ENCODE peak calls at places on chromosomes 5 and 9, in six cellular contexts. One of them, this sample, is unnamed.

GRCh38 chr5:108919591-108920326 is 172.1 kb downstream of the FER start:
- DNase-seq in right atrium auricular region: no peak
- DNase-seq in HCT116: no peak
- DNase-seq in CD8-positive, alpha-beta T cell: no peak
- DNase-seq in OCI-LY7: peak; percentile 3
- DNase-seq in upper lobe of left lung: no peak
- DNase-seq in this sample: no peak

GRCh38 chr9:91562412-91562811 is 138.8 kb upstream of the NFIL3 start:
- DNase-seq in HCT116: no peak
- DNase-seq in OCI-LY7: no peak
- DNase-seq in right atrium auricular region: no peak
- DNase-seq in CD8-positive, alpha-beta T cell: no peak
- DNase-seq in upper lobe of left lung: no peak
- DNase-seq in this sample: no peak

GRCh38 chr5:72878854-72879253 is 62.4 kb downstream of the TNPO1 start:
- DNase-seq in upper lobe of left lung: no peak
- DNase-seq in HCT116: no peak
- DNase-seq in right atrium auricular region: no peak
- DNase-seq in CD8-positive, alpha-beta T cell: no peak
- DNase-seq in OCI-LY7: no peak
- DNase-seq in this sample: no peak

GRCh38 chr9:116060631-116061030 is 93.0 kb upstream of the PAPPA start:
- DNase-seq in OCI-LY7: no peak
- DNase-seq in right atrium auricular region: no peak
- DNase-seq in HCT116: no peak
- DNase-seq in upper lobe of left lung: no peak
- DNase-seq in CD8-positive, alpha-beta T cell: no peak
- DNase-seq in this sample: no peak

GRCh38 chr5:50663636-50664035 is 2.8 kb upstream of the PARP8 start:
- DNase-seq in upper lobe of left lung: peak; percentile 76
- DNase-seq in OCI-LY7: no peak
- DNase-seq in right atrium auricular region: no peak
- DNase-seq in CD8-positive, alpha-beta T cell: no peak
- DNase-seq in HCT116: no peak
- DNase-seq in this sample: no peak

GRCh38 chr9:137318565-137318964 is 16.5 kb upstream of the NRARP start:
- DNase-seq in HCT116: no peak
- DNase-seq in upper lobe of left lung: no peak
- DNase-seq in CD8-positive, alpha-beta T cell: no peak
- DNase-seq in OCI-LY7: no peak
- DNase-seq in right atrium auricular region: no peak
- DNase-seq in this sample: no peak

GRCh38 chr5:174735498-174736350 is 11.3 kb downstream of the MSX2 start:
- DNase-seq in upper lobe of left lung: no peak
- DNase-seq in right atrium auricular region: no peak
- DNase-seq in OCI-LY7: no peak
- DNase-seq in CD8-positive, alpha-beta T cell: no peak
- DNase-seq in HCT116: peak; percentile 45
- DNase-seq in this sample: no peak

GRCh38 chr9:26669641-26670040 is 223.0 kb downstream of the CAAP1 start:
- DNase-seq in HCT116: no peak
- DNase-seq in right atrium auricular region: no peak
- DNase-seq in CD8-positive, alpha-beta T cell: no peak
- DNase-seq in OCI-LY7: peak; percentile 12
- DNase-seq in upper lobe of left lung: no peak
- DNase-seq in this sample: no peak

GRCh38 chr5:161546463-161547301 is at the start of gene GABRB2:
- DNase-seq in OCI-LY7: peak; percentile 84
- DNase-seq in HCT116: no peak
- DNase-seq in right atrium auricular region: peak; percentile 72
- DNase-seq in upper lobe of left lung: peak; percentile 30
- DNase-seq in CD8-positive, alpha-beta T cell: no peak
- DNase-seq in this sample: peak; percentile 63

GRCh38 chr5:23208959-23209431 is 298.4 kb upstream of the PRDM9 start:
- DNase-seq in CD8-positive, alpha-beta T cell: no peak
- DNase-seq in HCT116: no peak
- DNase-seq in upper lobe of left lung: no peak
- DNase-seq in OCI-LY7: peak; percentile 42
- DNase-seq in right atrium auricular region: no peak
- DNase-seq in this sample: no peak

GRCh38 chr9:129473523-129474244 is 147.2 kb downstream of the C9orf50 start:
- DNase-seq in OCI-LY7: no peak
- DNase-seq in CD8-positive, alpha-beta T cell: no peak
- DNase-seq in upper lobe of left lung: no peak
- DNase-seq in HCT116: no peak
- DNase-seq in right atrium auricular region: peak; percentile 85
- DNase-seq in this sample: no peak

GRCh38 chr9:112241491-112241890 is 66.4 kb upstream of the SUSD1 start:
- DNase-seq in upper lobe of left lung: no peak
- DNase-seq in CD8-positive, alpha-beta T cell: no peak
- DNase-seq in OCI-LY7: no peak
- DNase-seq in right atrium auricular region: no peak
- DNase-seq in HCT116: no peak
- DNase-seq in this sample: no peak

GRCh38 chr5:77356740-77357139 is 135.4 kb downstream of the WDR41 start:
- DNase-seq in CD8-positive, alpha-beta T cell: no peak
- DNase-seq in HCT116: no peak
- DNase-seq in right atrium auricular region: no peak
- DNase-seq in OCI-LY7: no peak
- DNase-seq in upper lobe of left lung: no peak
- DNase-seq in this sample: no peak

GRCh38 chr5:136769900-136770684 is 404.7 kb upstream of the TRPC7 start:
- DNase-seq in OCI-LY7: peak; percentile 62
- DNase-seq in CD8-positive, alpha-beta T cell: no peak
- DNase-seq in upper lobe of left lung: peak; percentile 56
- DNase-seq in right atrium auricular region: peak; percentile 73
- DNase-seq in HCT116: peak; percentile 33
- DNase-seq in this sample: no peak

GRCh38 chr5:169712428-169712827 is 75.4 kb downstream of the DOCK2 start:
- DNase-seq in HCT116: no peak
- DNase-seq in CD8-positive, alpha-beta T cell: no peak
- DNase-seq in OCI-LY7: no peak
- DNase-seq in upper lobe of left lung: no peak
- DNase-seq in right atrium auricular region: no peak
- DNase-seq in this sample: no peak

GRCh38 chr5:1800470-1801060 is 642 bp upstream of the NDUFS6 start:
- DNase-seq in HCT116: no peak
- DNase-seq in right atrium auricular region: no peak
- DNase-seq in upper lobe of left lung: no peak
- DNase-seq in CD8-positive, alpha-beta T cell: no peak
- DNase-seq in OCI-LY7: no peak
- DNase-seq in this sample: peak; percentile 77

GRCh38 chr5:112228672-112229071 is 190.4 kb downstream of the EPB41L4A start:
- DNase-seq in CD8-positive, alpha-beta T cell: no peak
- DNase-seq in upper lobe of left lung: peak; percentile 90
- DNase-seq in OCI-LY7: no peak
- DNase-seq in right atrium auricular region: peak; percentile 73
- DNase-seq in HCT116: peak; percentile 36
- DNase-seq in this sample: no peak

GRCh38 chr9:4301971-4302427 is 2.1 kb upstream of the GLIS3 start:
- DNase-seq in OCI-LY7: no peak
- DNase-seq in upper lobe of left lung: peak; percentile 33
- DNase-seq in CD8-positive, alpha-beta T cell: no peak
- DNase-seq in right atrium auricular region: peak; percentile 82
- DNase-seq in HCT116: no peak
- DNase-seq in this sample: no peak

GRCh38 chr9:92483896-92484545 is 1.7 kb upstream of the ASPN start:
- DNase-seq in right atrium auricular region: no peak
- DNase-seq in CD8-positive, alpha-beta T cell: no peak
- DNase-seq in OCI-LY7: no peak
- DNase-seq in upper lobe of left lung: no peak
- DNase-seq in HCT116: no peak
- DNase-seq in this sample: no peak

GRCh38 chr5:63854076-63854475 is 108.2 kb downstream of the HTR1A start:
- DNase-seq in HCT116: no peak
- DNase-seq in CD8-positive, alpha-beta T cell: no peak
- DNase-seq in OCI-LY7: no peak
- DNase-seq in right atrium auricular region: no peak
- DNase-seq in upper lobe of left lung: no peak
- DNase-seq in this sample: no peak

GRCh38 chr5:74361406-74362358 is 278.8 kb downstream of the ENC1 start:
- DNase-seq in CD8-positive, alpha-beta T cell: no peak
- DNase-seq in right atrium auricular region: no peak
- DNase-seq in OCI-LY7: no peak
- DNase-seq in HCT116: no peak
- DNase-seq in upper lobe of left lung: no peak
- DNase-seq in this sample: no peak

GRCh38 chr5:81830602-81831001 is 79.7 kb upstream of the SSBP2 start:
- DNase-seq in HCT116: no peak
- DNase-seq in upper lobe of left lung: no peak
- DNase-seq in CD8-positive, alpha-beta T cell: no peak
- DNase-seq in OCI-LY7: peak; percentile 44
- DNase-seq in right atrium auricular region: no peak
- DNase-seq in this sample: no peak

GRCh38 chr9:131594906-131595675 is 49.8 kb downstream of the PRRT1B start:
- DNase-seq in right atrium auricular region: no peak
- DNase-seq in OCI-LY7: no peak
- DNase-seq in HCT116: no peak
- DNase-seq in CD8-positive, alpha-beta T cell: no peak
- DNase-seq in upper lobe of left lung: no peak
- DNase-seq in this sample: no peak

GRCh38 chr9:116661037-116661954 is 25.8 kb upstream of the TRIM32 start:
- DNase-seq in OCI-LY7: peak; percentile 55
- DNase-seq in HCT116: peak; percentile 59
- DNase-seq in right atrium auricular region: no peak
- DNase-seq in CD8-positive, alpha-beta T cell: no peak
- DNase-seq in upper lobe of left lung: no peak
- DNase-seq in this sample: no peak

GRCh38 chr5:143488372-143488771 is 84.9 kb upstream of the NR3C1 start:
- DNase-seq in OCI-LY7: no peak
- DNase-seq in upper lobe of left lung: no peak
- DNase-seq in right atrium auricular region: no peak
- DNase-seq in CD8-positive, alpha-beta T cell: no peak
- DNase-seq in HCT116: no peak
- DNase-seq in this sample: no peak

GRCh38 chr9:115305543-115305942 is 187.6 kb upstream of the TNC start:
- DNase-seq in CD8-positive, alpha-beta T cell: no peak
- DNase-seq in right atrium auricular region: no peak
- DNase-seq in upper lobe of left lung: no peak
- DNase-seq in OCI-LY7: no peak
- DNase-seq in HCT116: no peak
- DNase-seq in this sample: no peak

GRCh38 chr9:76796296-76796695 is 32.1 kb downstream of the PCA3 start:
- DNase-seq in OCI-LY7: no peak
- DNase-seq in CD8-positive, alpha-beta T cell: no peak
- DNase-seq in HCT116: no peak
- DNase-seq in right atrium auricular region: no peak
- DNase-seq in upper lobe of left lung: no peak
- DNase-seq in this sample: no peak

GRCh38 chr5:99553411-99553810 is 624.6 kb upstream of the CHD1 start:
- DNase-seq in upper lobe of left lung: no peak
- DNase-seq in OCI-LY7: no peak
- DNase-seq in right atrium auricular region: no peak
- DNase-seq in CD8-positive, alpha-beta T cell: no peak
- DNase-seq in HCT116: no peak
- DNase-seq in this sample: no peak
- H3K4me1 ChIP-seq in upper lobe of left lung: no peaks in the 10 kb centered on the region
- H3K4me1 ChIP-seq in OCI-LY7: no peaks in the 10 kb centered on the region
- H3K4me1 ChIP-seq in right atrium auricular region: no peaks in the 10 kb centered on the region
- H3K4me1 ChIP-seq in CD8-positive, alpha-beta T cell: no peaks in the 10 kb centered on the region
- H3K4me1 ChIP-seq in HCT116: no peaks in the 10 kb centered on the region
- H3K4me1 ChIP-seq in this sample: no peaks in the 10 kb centered on the region

GRCh38 chr9:125994066-125994943 is 247.1 kb downstream of the PBX3 start:
- DNase-seq in right atrium auricular region: no peak
- DNase-seq in upper lobe of left lung: no peak
- DNase-seq in HCT116: no peak
- DNase-seq in CD8-positive, alpha-beta T cell: no peak
- DNase-seq in OCI-LY7: no peak
- DNase-seq in this sample: peak; percentile 36
- H3K27ac ChIP-seq in right atrium auricular region: no peak overlapping the region
- H3K27ac ChIP-seq in upper lobe of left lung: no peak overlapping the region
- H3K27ac ChIP-seq in HCT116: no peak overlapping the region
- H3K27ac ChIP-seq in CD8-positive, alpha-beta T cell: no peak overlapping the region
- H3K27ac ChIP-seq in OCI-LY7: no peak overlapping the region
- H3K27ac ChIP-seq in this sample: no peak overlapping the region

GRCh38 chr9:83477571-83477970 is 60.6 kb downstream of the FRMD3 start:
- DNase-seq in right atrium auricular region: no peak
- DNase-seq in HCT116: no peak
- DNase-seq in OCI-LY7: no peak
- DNase-seq in CD8-positive, alpha-beta T cell: no peak
- DNase-seq in upper lobe of left lung: no peak
- DNase-seq in this sample: no peak

GRCh38 chr9:83476513-83476912 is 61.7 kb downstream of the FRMD3 start:
- DNase-seq in upper lobe of left lung: no peak
- DNase-seq in HCT116: no peak
- DNase-seq in OCI-LY7: no peak
- DNase-seq in CD8-positive, alpha-beta T cell: no peak
- DNase-seq in right atrium auricular region: no peak
- DNase-seq in this sample: no peak

GRCh38 chr9:83477120-83477519 is 61.1 kb downstream of the FRMD3 start:
- DNase-seq in right atrium auricular region: no peak
- DNase-seq in upper lobe of left lung: no peak
- DNase-seq in CD8-positive, alpha-beta T cell: no peak
- DNase-seq in HCT116: no peak
- DNase-seq in OCI-LY7: no peak
- DNase-seq in this sample: no peak

GRCh38 chr9:83483223-83483622 is 55.0 kb downstream of the FRMD3 start:
- DNase-seq in HCT116: no peak
- DNase-seq in CD8-positive, alpha-beta T cell: no peak
- DNase-seq in OCI-LY7: no peak
- DNase-seq in right atrium auricular region: no peak
- DNase-seq in upper lobe of left lung: no peak
- DNase-seq in this sample: no peak

DNA sequence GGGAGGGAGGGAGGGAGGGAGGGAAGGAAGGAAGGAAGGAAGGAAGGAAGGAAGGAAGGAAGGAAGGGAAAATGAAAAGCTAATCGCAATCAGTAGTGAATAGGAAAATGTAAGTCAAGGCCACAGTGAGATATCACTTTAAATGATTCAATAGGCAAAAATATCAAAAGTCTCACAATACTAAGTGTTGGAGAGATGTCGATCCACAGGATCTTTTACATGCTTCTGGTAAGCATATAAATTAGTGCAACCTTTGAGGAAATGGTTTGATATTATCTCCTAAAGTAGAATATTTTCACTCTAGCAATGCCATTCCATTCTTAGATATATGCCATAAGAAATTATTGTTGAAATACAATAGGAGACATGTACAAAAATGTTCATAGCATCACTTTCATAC is 58.4 kb downstream of the FRMD3 start:
- DNase-seq in CD8-positive, alpha-beta T cell: no peak
- DNase-seq in right atrium auricular region: no peak
- DNase-seq in OCI-LY7: no peak
- DNase-seq in upper lobe of left lung: no peak
- DNase-seq in HCT116: no peak
- DNase-seq in this sample: no peak
- H3K4me1 ChIP-seq in CD8-positive, alpha-beta T cell: no peaks in the 10 kb centered on the region
- H3K4me1 ChIP-seq in right atrium auricular region: no peaks in the 10 kb centered on the region
- H3K4me1 ChIP-seq in OCI-LY7: no peaks in the 10 kb centered on the region
- H3K4me1 ChIP-seq in upper lobe of left lung: no peaks in the 10 kb centered on the region
- H3K4me1 ChIP-seq in HCT116: no peaks in the 10 kb centered on the region
- H3K4me1 ChIP-seq in this sample: no peaks in the 10 kb centered on the region

DNA sequence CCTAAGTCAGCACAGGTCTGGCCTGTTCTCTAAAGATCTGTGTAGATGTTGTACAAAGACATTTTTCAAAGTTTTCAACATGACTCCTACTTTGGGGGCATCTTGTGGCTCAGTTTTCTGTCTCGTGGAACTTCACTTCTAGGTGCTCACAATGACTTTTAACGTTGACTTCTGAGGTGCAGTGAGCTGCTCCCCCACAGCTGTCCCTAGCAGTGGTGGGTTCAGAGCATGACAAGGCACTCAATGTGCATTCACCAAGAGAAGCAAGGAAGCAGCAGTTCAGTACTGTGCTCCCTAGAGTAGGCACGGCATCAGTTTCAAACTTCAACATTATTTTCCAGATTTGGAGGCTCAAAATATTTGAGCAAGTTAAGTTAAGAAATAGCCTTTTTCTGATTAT is 40.4 kb downstream of the TNFAIP8 start:
- DNase-seq in right atrium auricular region: no peak
- DNase-seq in upper lobe of left lung: no peak
- DNase-seq in HCT116: no peak
- DNase-seq in OCI-LY7: no peak
- DNase-seq in CD8-positive, alpha-beta T cell: no peak
- DNase-seq in this sample: no peak
- H3K27ac ChIP-seq in right atrium auricular region: no peak overlapping the region
- H3K27ac ChIP-seq in upper lobe of left lung: no peak overlapping the region
- H3K27ac ChIP-seq in HCT116: no peak overlapping the region
- H3K27ac ChIP-seq in OCI-LY7: no peak overlapping the region
- H3K27ac ChIP-seq in CD8-positive, alpha-beta T cell: no peak overlapping the region
- H3K27ac ChIP-seq in this sample: no peak overlapping the region